ENCODE peak calls at places on chromosomes 2 and 18, in nine cellular contexts. K is activated CD4-positive, CD25-positive, alpha-beta regulatory T cell treated with anti-CD3 and anti-CD28 coated beads, Interleukin-2, amount 50 U/mL, for 24 hours; C is activated T-cell treated with anti-CD3 and anti-CD28 coated beads, Interleukin-2, amount 50 U/mL, for 72 hours; L is IMR-90; P is CD8-positive, alpha-beta T cell; S is Panc1; U is Right ventricle myocardium inferior; H is gastroesophageal sphincter; G is naive B cell. B is an unnamed sample.

GRCh38 chr2:84924173-84925106 is 19.0 kb downstream of the TMSB10 start:
- ATAC-seq in G (peak; percentile 2), P (no peak), K (peak; percentile 9), U (peak; percentile 13), C (peak; percentile 30), L (no peak), S (no peak), H (no peak), B (peak; percentile 48)

GRCh38 chr2:241195506-241196130 is 7.1 kb downstream of the ANO7 start:
- ATAC-seq in K (no peak), U (no peak), H (no peak), G (no peak), P (no peak), C (no peak), L (no peak), S (no peak), B (no peak)

GRCh38 chr2:112627060-112628040 is 18.4 kb upstream of the SLC20A1 start:
- ATAC-seq in L (peak; percentile 84), K (no peak), H (peak; percentile 92), P (peak; percentile 6), G (no peak), C (no peak), S (peak; percentile 84), U (peak; percentile 96), B (peak; percentile 80)

GRCh38 chr18:43661570-43661969 is 384.3 kb upstream of the SYT4 start:
- ATAC-seq in C (no peak), U (peak; percentile 31), H (no peak), L (peak; percentile 13), S (no peak), K (no peak), P (no peak), G (no peak), B (peak; percentile 64)

GRCh38 chr18:36126668-36127067 is 2.5 kb downstream of the SLC39A6 start:
- ATAC-seq in K (no peak), S (no peak), H (no peak), C (no peak), G (no peak), U (no peak), P (no peak), L (no peak), B (no peak)

GRCh38 chr2:183069174-183069573 is 9.4 kb upstream of the DUSP19 start:
- ATAC-seq in H (no peak), L (no peak), C (no peak), K (no peak), P (no peak), S (no peak), G (no peak), U (no peak), B (no peak)

GRCh38 chr2:70083344-70084156 is 3.7 kb upstream of the PCBP1 start:
- ATAC-seq in H (no peak), G (peak; percentile 52), C (peak; percentile 49), P (no peak), K (peak; percentile 48), S (no peak), U (no peak), L (no peak), B (peak; percentile 71)

GRCh38 chr2:128879161-128879560 is 560.5 kb upstream of the HS6ST1 start:
- ATAC-seq in G (no peak), H (no peak), P (no peak), S (no peak), C (no peak), K (no peak), U (no peak), L (no peak), B (no peak)

GRCh38 chr2:223897669-223898314 is 47.3 kb downstream of the WDFY1 start:
- ATAC-seq in K (peak; percentile 19), C (peak; percentile 30), P (no peak), H (no peak), G (no peak), L (no peak), U (no peak), S (no peak), B (no peak)